ENCODE peak calls at places on chromosomes 3 and 15, in six cellular contexts. H is fibroblast of lung, M is neural progenitor cell, K is IMR-90, X is A549, A is GM12865. T is an unnamed sample.

GRCh38 chr3:9218514-9218846 is 31.0 kb downstream of the SRGAP3 start:
- DNase-seq in H (no peak), M (no peak), K (no peak), X (no peak), A (no peak), T (no peak)

GRCh38 chr3:127673191-127674098 is 693 bp downstream of the ABTB1 start:
- DNase-seq in H (peak; percentile 65), M (peak; percentile 58), K (peak; percentile 57), X (peak; percentile 49), A (peak; percentile 56), T (no peak)

GRCh38 chr3:171810278-171811058 is at the start of gene PLD1:
- DNase-seq in H (peak; percentile 78), M (peak; percentile 67), K (peak; percentile 79), X (peak; percentile 83), A (peak; percentile 87), T (peak; percentile 60)

GRCh38 chr15:48413304-48413703 is 82.1 kb downstream of the DUT start:
- DNase-seq in H (peak; percentile 79), M (no peak), K (peak; percentile 71), X (no peak), A (no peak), T (no peak)

GRCh38 chr3:146625117-146625775 is 20.1 kb upstream of the PLSCR5 start:
- DNase-seq in H (peak; percentile 60), M (no peak), K (peak; percentile 2), X (peak; percentile 2), A (no peak), T (no peak)

GRCh38 chr3:40225116-40225515 is 84.4 kb upstream of the EIF1B start:
- DNase-seq in H (no peak), M (no peak), K (no peak), X (no peak), A (no peak), T (no peak)

GRCh38 chr15:59532770-59533379 is 78.7 kb upstream of the GCNT3 start:
- DNase-seq in H (peak; percentile 49), M (peak; percentile 60), K (peak; percentile 21), X (peak; percentile 76), A (peak; percentile 82), T (peak; percentile 10)

GRCh38 chr15:81157195-81157938 is 23.3 kb downstream of the CFAP161 start:
- DNase-seq in H (peak; percentile 48), M (no peak), K (peak; percentile 59), X (no peak), A (no peak), T (no peak)

GRCh38 chr15:61994216-61994615 is 66.0 kb downstream of the VPS13C start:
- DNase-seq in H (peak; percentile 11), M (no peak), K (peak; percentile 86), X (no peak), A (no peak), T (peak; percentile 56)

GRCh38 chr15:41031232-41032078 is 78.2 kb downstream of the CHAC1 start:
- DNase-seq in H (no peak), M (no peak), K (no peak), X (no peak), A (no peak), T (no peak)

GRCh38 chr3:171005648-171006047 is 20.9 kb downstream of the SLC2A2 start:
- DNase-seq in H (no peak), M (no peak), K (no peak), X (no peak), A (no peak), T (peak; percentile 50)

GRCh38 chr3:72259755-72260589 is 475.0 kb upstream of the PROK2 start:
- DNase-seq in H (no peak), M (no peak), K (no peak), X (no peak), A (peak; percentile 57), T (no peak)

GRCh38 chr3:47503033-47503432 is 10.5 kb downstream of the ELP6 start:
- DNase-seq in H (no peak), M (no peak), K (no peak), X (no peak), A (no peak), T (no peak)

GRCh38 chr15:56765252-56765651 is 31.9 kb upstream of the ZNF280D start:
- DNase-seq in H (peak; percentile 66), M (no peak), K (peak; percentile 80), X (no peak), A (peak; percentile 38), T (peak; percentile 17)

GRCh38 chr15:22949074-22949547 is 31.1 kb downstream of the CYFIP1 start:
- DNase-seq in H (peak; percentile 59), M (peak; percentile 83), K (peak; percentile 24), X (no peak), A (peak; percentile 55), T (no peak)

GRCh38 chr15:64532515-64532914 is 72.1 kb downstream of the ZNF609 start:
- DNase-seq in H (no peak), M (no peak), K (no peak), X (no peak), A (peak; percentile 28), T (no peak)

GRCh38 chr3:58038675-58039302 is 30.6 kb downstream of the FLNB start:
- DNase-seq in H (no peak), M (no peak), K (no peak), X (no peak), A (no peak), T (no peak)

GRCh38 chr15:81176291-81176893 is 20.3 kb upstream of the IL16 start:
- DNase-seq in H (no peak), M (no peak), K (no peak), X (no peak), A (no peak), T (no peak)

GRCh38 chr3:151859125-151859741 is 14.2 kb upstream of the SUCNR1 start:
- DNase-seq in H (no peak), M (no peak), K (no peak), X (peak; percentile 87), A (no peak), T (no peak)

DNA sequence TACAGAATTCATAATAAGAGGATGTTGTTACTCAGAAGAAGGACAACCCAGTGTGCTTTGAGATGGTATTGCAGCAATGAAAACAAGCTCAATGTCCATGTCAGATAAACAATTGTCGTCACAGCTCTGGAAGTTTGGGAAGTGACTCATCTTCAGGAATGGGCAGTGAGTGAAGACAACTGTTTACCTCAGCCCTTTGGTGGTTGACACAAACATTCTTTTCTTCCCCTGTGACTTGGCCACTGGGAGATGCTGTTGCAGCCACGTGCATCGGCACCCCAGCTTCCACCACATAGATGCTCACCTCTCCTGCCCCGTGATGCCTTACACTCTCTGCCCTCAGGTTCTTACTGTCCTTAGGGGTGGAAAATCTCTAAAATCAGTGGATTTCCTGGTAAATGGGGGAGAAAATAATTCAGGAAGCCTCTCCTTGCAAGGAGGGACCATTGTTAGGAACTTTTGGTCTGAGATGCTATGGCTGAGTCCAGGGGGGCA is 114.1 kb upstream of the GALNT15 start:
- DNase-seq in H (peak; percentile 100), M (no peak), K (peak; percentile 100), X (peak; percentile 98), A (no peak), T (peak; percentile 100)
- TF ChIP-seq CTCF in H (no peak), M (no peak), K (peak; percentile 45), X (peak; percentile 24), A (no peak), T (peak; percentile 78)

GRCh38 chr3:38604246-38604645 is 45.2 kb downstream of the SCN5A start:
- DNase-seq in H (no peak), M (no peak), K (no peak), X (no peak), A (no peak), T (no peak)
- TF ChIP-seq CTCF in H (no peak), M (no peak), K (no peak), X (no peak), A (no peak), T (no peak)

GRCh38 chr3:140053794-140054193 is 118.8 kb downstream of the CLSTN2 start:
- DNase-seq in H (no peak), M (no peak), K (no peak), X (no peak), A (no peak), T (no peak)

GRCh38 chr3:140053011-140053702 is 118.2 kb downstream of the CLSTN2 start:
- DNase-seq in H (no peak), M (no peak), K (no peak), X (no peak), A (no peak), T (no peak)

GRCh38 chr3:140050396-140050795 is 115.4 kb downstream of the CLSTN2 start:
- DNase-seq in H (no peak), M (no peak), K (no peak), X (no peak), A (no peak), T (no peak)

GRCh38 chr3:140055032-140055791 is 120.2 kb downstream of the CLSTN2 start:
- DNase-seq in H (no peak), M (no peak), K (no peak), X (no peak), A (no peak), T (no peak)

DNA sequence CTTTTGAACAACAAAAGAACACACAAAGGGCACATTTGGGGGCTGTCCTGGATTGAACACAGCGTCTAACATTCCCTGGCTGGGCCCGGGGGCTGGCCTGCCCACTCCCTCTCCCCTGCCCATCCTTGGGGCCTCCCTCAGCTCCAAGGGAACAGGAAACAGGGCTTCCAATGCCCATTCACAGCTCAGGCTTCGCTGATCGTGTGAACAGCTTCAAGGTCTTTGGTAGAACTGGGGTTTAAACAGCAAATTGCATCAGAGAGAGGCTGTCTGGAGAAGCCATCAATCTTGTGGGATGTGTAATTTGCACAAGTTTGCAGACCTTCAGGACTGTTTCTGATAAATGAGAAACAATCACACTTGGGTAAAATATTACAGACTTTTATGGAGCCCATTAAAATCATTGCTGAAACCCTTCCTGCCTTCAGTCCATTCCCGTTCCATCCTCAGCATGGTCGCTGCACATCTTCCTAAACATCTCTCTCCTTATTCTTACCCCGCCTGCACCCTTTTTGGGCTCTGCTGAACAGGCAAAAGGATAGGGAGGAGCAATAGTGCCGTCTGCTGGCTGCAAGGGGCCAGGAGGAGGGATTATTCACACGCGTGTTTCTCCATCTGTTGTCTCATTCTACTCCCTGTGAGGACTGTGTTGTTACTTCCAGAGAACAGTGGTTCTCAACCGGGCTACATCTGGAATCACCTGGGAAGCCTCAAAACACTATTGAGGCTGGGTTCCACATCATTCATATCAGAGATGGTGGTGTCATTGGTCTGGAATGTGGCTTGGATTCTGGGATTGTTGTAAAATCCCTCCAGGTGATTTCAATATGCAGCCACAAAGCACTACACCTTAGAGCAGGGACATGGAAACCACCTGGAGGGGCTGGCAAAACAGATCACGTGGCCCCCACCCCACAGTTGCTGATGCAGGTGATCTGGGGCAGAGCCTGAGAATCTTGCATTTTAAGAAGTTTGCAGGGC is 116.3 kb downstream of the CLSTN2 start:
- DNase-seq in H (no peak), M (peak; percentile 24), K (no peak), X (no peak), A (no peak), T (no peak)
- TF ChIP-seq CTCF in H (no peak), M (peak; percentile 45), K (no peak), X (no peak), A (peak; percentile 27), T (no peak)

GRCh38 chr3:134625885-134626741 is 24.7 kb downstream of the KY start:
- DNase-seq in H (no peak), M (no peak), K (no peak), X (no peak), A (no peak), T (no peak)

GRCh38 chr3:134627831-134628230 is 23.0 kb downstream of the KY start:
- DNase-seq in H (no peak), M (no peak), K (peak; percentile 10), X (peak; percentile 55), A (no peak), T (no peak)

GRCh38 chr3:134625462-134625861 is 25.4 kb downstream of the KY start:
- DNase-seq in H (no peak), M (no peak), K (no peak), X (no peak), A (no peak), T (no peak)

GRCh38 chr3:134628884-134629283 is 21.9 kb downstream of the KY start:
- DNase-seq in H (no peak), M (no peak), K (no peak), X (no peak), A (no peak), T (no peak)

GRCh38 chr3:134630506-134630905 is 20.3 kb downstream of the KY start:
- DNase-seq in H (no peak), M (no peak), K (peak; percentile 33), X (no peak), A (no peak), T (peak; percentile 35)
- TF ChIP-seq CTCF in H (peak; percentile 50), M (peak; percentile 57), K (peak; percentile 51), X (no peak), A (peak; percentile 4), T (peak; percentile 78)

T was measured in HFFc6.